ENCODE peak calls at places on chromosomes 7 and 10, in nine cellular contexts. One of them, this sample, is unnamed.

GRCh38 chr7:77351539-77352004 is 64.6 kb downstream of the GSAP start:
- DNase-seq in GOT3: no peak
- DNase-seq in effector memory CD8-positive, alpha-beta T cell: peak
- DNase-seq in activated CD8-positive, alpha-beta T cell treated with anti-CD3 and anti-CD28 coated beads for 36 hours: peak
- DNase-seq in Calu3: no peak
- DNase-seq in activated T-cell treated with anti-CD3 and anti-CD28 coated beads for 4 hours: peak
- DNase-seq in NCI-H2081: no peak
- DNase-seq in KBM-7: peak
- DNase-seq in astrocyte of the spinal cord: no peak
- DNase-seq in this sample: no peak

GRCh38 chr10:8129438-8129837 is 75.0 kb downstream of the GATA3 start:
- DNase-seq in GOT3: no peak
- DNase-seq in effector memory CD8-positive, alpha-beta T cell: no peak
- DNase-seq in activated CD8-positive, alpha-beta T cell treated with anti-CD3 and anti-CD28 coated beads for 36 hours: no peak
- DNase-seq in Calu3: no peak
- DNase-seq in activated T-cell treated with anti-CD3 and anti-CD28 coated beads for 4 hours: no peak
- DNase-seq in NCI-H2081: no peak
- DNase-seq in KBM-7: no peak
- DNase-seq in astrocyte of the spinal cord: no peak
- DNase-seq in this sample: no peak

GRCh38 chr10:64379898-64380297 is 858.7 kb downstream of the REEP3 start:
- DNase-seq in GOT3: no peak
- DNase-seq in effector memory CD8-positive, alpha-beta T cell: no peak
- DNase-seq in activated CD8-positive, alpha-beta T cell treated with anti-CD3 and anti-CD28 coated beads for 36 hours: no peak
- DNase-seq in Calu3: peak
- DNase-seq in activated T-cell treated with anti-CD3 and anti-CD28 coated beads for 4 hours: no peak
- DNase-seq in NCI-H2081: peak
- DNase-seq in KBM-7: no peak
- DNase-seq in astrocyte of the spinal cord: no peak
- DNase-seq in this sample: no peak

GRCh38 chr7:25805027-25805687 is 346.8 kb upstream of the NFE2L3 start:
- DNase-seq in GOT3: no peak
- DNase-seq in effector memory CD8-positive, alpha-beta T cell: no peak
- DNase-seq in activated CD8-positive, alpha-beta T cell treated with anti-CD3 and anti-CD28 coated beads for 36 hours: no peak
- DNase-seq in Calu3: no peak
- DNase-seq in activated T-cell treated with anti-CD3 and anti-CD28 coated beads for 4 hours: no peak
- DNase-seq in NCI-H2081: peak
- DNase-seq in KBM-7: no peak
- DNase-seq in astrocyte of the spinal cord: peak
- DNase-seq in this sample: no peak

GRCh38 chr10:132542819-132543218 is 5.2 kb downstream of the INPP5A start:
- DNase-seq in GOT3: no peak
- DNase-seq in effector memory CD8-positive, alpha-beta T cell: no peak
- DNase-seq in activated CD8-positive, alpha-beta T cell treated with anti-CD3 and anti-CD28 coated beads for 36 hours: no peak
- DNase-seq in Calu3: no peak
- DNase-seq in activated T-cell treated with anti-CD3 and anti-CD28 coated beads for 4 hours: no peak
- DNase-seq in NCI-H2081: no peak
- DNase-seq in KBM-7: no peak
- DNase-seq in astrocyte of the spinal cord: no peak
- DNase-seq in this sample: no peak

GRCh38 chr7:84677386-84677785 is 482.8 kb upstream of the SEMA3A start:
- DNase-seq in GOT3: no peak
- DNase-seq in effector memory CD8-positive, alpha-beta T cell: no peak
- DNase-seq in activated CD8-positive, alpha-beta T cell treated with anti-CD3 and anti-CD28 coated beads for 36 hours: no peak
- DNase-seq in Calu3: no peak
- DNase-seq in activated T-cell treated with anti-CD3 and anti-CD28 coated beads for 4 hours: no peak
- DNase-seq in NCI-H2081: no peak
- DNase-seq in KBM-7: no peak
- DNase-seq in astrocyte of the spinal cord: no peak
- DNase-seq in this sample: no peak

GRCh38 chr7:29957921-29958320 is 31.7 kb downstream of the SCRN1 start:
- DNase-seq in GOT3: no peak
- DNase-seq in effector memory CD8-positive, alpha-beta T cell: no peak
- DNase-seq in activated CD8-positive, alpha-beta T cell treated with anti-CD3 and anti-CD28 coated beads for 36 hours: no peak
- DNase-seq in Calu3: no peak
- DNase-seq in activated T-cell treated with anti-CD3 and anti-CD28 coated beads for 4 hours: no peak
- DNase-seq in NCI-H2081: peak
- DNase-seq in KBM-7: no peak
- DNase-seq in astrocyte of the spinal cord: no peak
- DNase-seq in this sample: no peak

GRCh38 chr7:127710635-127711034 is 58.6 kb downstream of the SND1 start:
- DNase-seq in GOT3: no peak
- DNase-seq in effector memory CD8-positive, alpha-beta T cell: no peak
- DNase-seq in activated CD8-positive, alpha-beta T cell treated with anti-CD3 and anti-CD28 coated beads for 36 hours: no peak
- DNase-seq in Calu3: no peak
- DNase-seq in activated T-cell treated with anti-CD3 and anti-CD28 coated beads for 4 hours: no peak
- DNase-seq in NCI-H2081: no peak
- DNase-seq in KBM-7: no peak
- DNase-seq in astrocyte of the spinal cord: no peak
- DNase-seq in this sample: no peak

GRCh38 chr10:26556756-26557640 is 118.9 kb downstream of the APBB1IP start:
- DNase-seq in GOT3: no peak
- DNase-seq in effector memory CD8-positive, alpha-beta T cell: peak
- DNase-seq in activated CD8-positive, alpha-beta T cell treated with anti-CD3 and anti-CD28 coated beads for 36 hours: peak
- DNase-seq in Calu3: peak
- DNase-seq in activated T-cell treated with anti-CD3 and anti-CD28 coated beads for 4 hours: peak
- DNase-seq in NCI-H2081: peak
- DNase-seq in KBM-7: peak
- DNase-seq in astrocyte of the spinal cord: peak
- DNase-seq in this sample: peak

GRCh38 chr7:132187869-132188789 is 388.1 kb downstream of the PLXNA4 start:
- DNase-seq in GOT3: no peak
- DNase-seq in effector memory CD8-positive, alpha-beta T cell: no peak
- DNase-seq in activated CD8-positive, alpha-beta T cell treated with anti-CD3 and anti-CD28 coated beads for 36 hours: no peak
- DNase-seq in Calu3: no peak
- DNase-seq in activated T-cell treated with anti-CD3 and anti-CD28 coated beads for 4 hours: no peak
- DNase-seq in NCI-H2081: no peak
- DNase-seq in KBM-7: no peak
- DNase-seq in astrocyte of the spinal cord: no peak
- DNase-seq in this sample: no peak

GRCh38 chr7:72405389-72405788 is 6.7 kb downstream of the CALN1 start:
- DNase-seq in GOT3: no peak
- DNase-seq in effector memory CD8-positive, alpha-beta T cell: no peak
- DNase-seq in activated CD8-positive, alpha-beta T cell treated with anti-CD3 and anti-CD28 coated beads for 36 hours: peak
- DNase-seq in Calu3: peak
- DNase-seq in activated T-cell treated with anti-CD3 and anti-CD28 coated beads for 4 hours: no peak
- DNase-seq in NCI-H2081: no peak
- DNase-seq in KBM-7: peak
- DNase-seq in astrocyte of the spinal cord: no peak
- DNase-seq in this sample: no peak

GRCh38 chr10:95430231-95430951 is 130.8 kb downstream of the SORBS1 start:
- DNase-seq in GOT3: no peak
- DNase-seq in effector memory CD8-positive, alpha-beta T cell: peak
- DNase-seq in activated CD8-positive, alpha-beta T cell treated with anti-CD3 and anti-CD28 coated beads for 36 hours: peak
- DNase-seq in Calu3: peak
- DNase-seq in activated T-cell treated with anti-CD3 and anti-CD28 coated beads for 4 hours: peak
- DNase-seq in NCI-H2081: peak
- DNase-seq in KBM-7: peak
- DNase-seq in astrocyte of the spinal cord: peak
- DNase-seq in this sample: peak

GRCh38 chr10:77673086-77673485 is 35.5 kb upstream of the KCNMA1 start:
- DNase-seq in GOT3: no peak
- DNase-seq in effector memory CD8-positive, alpha-beta T cell: no peak
- DNase-seq in activated CD8-positive, alpha-beta T cell treated with anti-CD3 and anti-CD28 coated beads for 36 hours: no peak
- DNase-seq in Calu3: no peak
- DNase-seq in activated T-cell treated with anti-CD3 and anti-CD28 coated beads for 4 hours: no peak
- DNase-seq in NCI-H2081: no peak
- DNase-seq in KBM-7: no peak
- DNase-seq in astrocyte of the spinal cord: peak
- DNase-seq in this sample: no peak

GRCh38 chr7:17986826-17987225 is 40.8 kb downstream of the PRPS1L1 start:
- DNase-seq in GOT3: no peak
- DNase-seq in effector memory CD8-positive, alpha-beta T cell: no peak
- DNase-seq in activated CD8-positive, alpha-beta T cell treated with anti-CD3 and anti-CD28 coated beads for 36 hours: no peak
- DNase-seq in Calu3: no peak
- DNase-seq in activated T-cell treated with anti-CD3 and anti-CD28 coated beads for 4 hours: no peak
- DNase-seq in NCI-H2081: no peak
- DNase-seq in KBM-7: no peak
- DNase-seq in astrocyte of the spinal cord: peak
- DNase-seq in this sample: no peak

GRCh38 chr7:142438235-142438922 is 180.5 kb upstream of the PRSS58 start:
- DNase-seq in GOT3: no peak
- DNase-seq in effector memory CD8-positive, alpha-beta T cell: no peak
- DNase-seq in activated CD8-positive, alpha-beta T cell treated with anti-CD3 and anti-CD28 coated beads for 36 hours: peak
- DNase-seq in Calu3: peak
- DNase-seq in activated T-cell treated with anti-CD3 and anti-CD28 coated beads for 4 hours: no peak
- DNase-seq in NCI-H2081: peak
- DNase-seq in KBM-7: peak
- DNase-seq in astrocyte of the spinal cord: peak
- DNase-seq in this sample: peak

GRCh38 chr10:114933588-114933987 is 4.4 kb upstream of the TRUB1 start:
- DNase-seq in GOT3: no peak
- DNase-seq in effector memory CD8-positive, alpha-beta T cell: no peak
- DNase-seq in activated CD8-positive, alpha-beta T cell treated with anti-CD3 and anti-CD28 coated beads for 36 hours: peak
- DNase-seq in Calu3: no peak
- DNase-seq in activated T-cell treated with anti-CD3 and anti-CD28 coated beads for 4 hours: no peak
- DNase-seq in NCI-H2081: no peak
- DNase-seq in KBM-7: no peak
- DNase-seq in astrocyte of the spinal cord: peak
- DNase-seq in this sample: no peak

GRCh38 chr10:818526-819220 is 112.8 kb downstream of the LARP4B start:
- DNase-seq in GOT3: no peak
- DNase-seq in effector memory CD8-positive, alpha-beta T cell: no peak
- DNase-seq in activated CD8-positive, alpha-beta T cell treated with anti-CD3 and anti-CD28 coated beads for 36 hours: no peak
- DNase-seq in Calu3: no peak
- DNase-seq in activated T-cell treated with anti-CD3 and anti-CD28 coated beads for 4 hours: no peak
- DNase-seq in NCI-H2081: no peak
- DNase-seq in KBM-7: no peak
- DNase-seq in astrocyte of the spinal cord: no peak
- DNase-seq in this sample: no peak

GRCh38 chr10:60869916-60870728 is 73.9 kb downstream of the RHOBTB1 start:
- DNase-seq in GOT3: no peak
- DNase-seq in effector memory CD8-positive, alpha-beta T cell: no peak
- DNase-seq in activated CD8-positive, alpha-beta T cell treated with anti-CD3 and anti-CD28 coated beads for 36 hours: no peak
- DNase-seq in Calu3: no peak
- DNase-seq in activated T-cell treated with anti-CD3 and anti-CD28 coated beads for 4 hours: no peak
- DNase-seq in NCI-H2081: no peak
- DNase-seq in KBM-7: no peak
- DNase-seq in astrocyte of the spinal cord: no peak
- DNase-seq in this sample: peak

GRCh38 chr7:1313591-1313990 is 80.9 kb downstream of the UNCX start:
- DNase-seq in GOT3: no peak
- DNase-seq in effector memory CD8-positive, alpha-beta T cell: no peak
- DNase-seq in activated CD8-positive, alpha-beta T cell treated with anti-CD3 and anti-CD28 coated beads for 36 hours: no peak
- DNase-seq in Calu3: no peak
- DNase-seq in activated T-cell treated with anti-CD3 and anti-CD28 coated beads for 4 hours: no peak
- DNase-seq in NCI-H2081: no peak
- DNase-seq in KBM-7: no peak
- DNase-seq in astrocyte of the spinal cord: no peak
- DNase-seq in this sample: no peak

GRCh38 chr10:26441491-26442214 is 3.5 kb downstream of the APBB1IP start:
- DNase-seq in GOT3: no peak
- DNase-seq in effector memory CD8-positive, alpha-beta T cell: no peak
- DNase-seq in activated CD8-positive, alpha-beta T cell treated with anti-CD3 and anti-CD28 coated beads for 36 hours: peak
- DNase-seq in Calu3: no peak
- DNase-seq in activated T-cell treated with anti-CD3 and anti-CD28 coated beads for 4 hours: no peak
- DNase-seq in NCI-H2081: no peak
- DNase-seq in KBM-7: no peak
- DNase-seq in astrocyte of the spinal cord: peak
- DNase-seq in this sample: no peak

GRCh38 chr7:20799566-20800377 is 13.1 kb upstream of the SP8 start:
- DNase-seq in GOT3: no peak
- DNase-seq in effector memory CD8-positive, alpha-beta T cell: no peak
- DNase-seq in activated CD8-positive, alpha-beta T cell treated with anti-CD3 and anti-CD28 coated beads for 36 hours: no peak
- DNase-seq in Calu3: no peak
- DNase-seq in activated T-cell treated with anti-CD3 and anti-CD28 coated beads for 4 hours: no peak
- DNase-seq in NCI-H2081: no peak
- DNase-seq in KBM-7: no peak
- DNase-seq in astrocyte of the spinal cord: no peak
- DNase-seq in this sample: peak

GRCh38 chr7:123712619-123713018 is 36.2 kb downstream of the WASL start:
- DNase-seq in GOT3: no peak
- DNase-seq in effector memory CD8-positive, alpha-beta T cell: no peak
- DNase-seq in activated CD8-positive, alpha-beta T cell treated with anti-CD3 and anti-CD28 coated beads for 36 hours: no peak
- DNase-seq in Calu3: no peak
- DNase-seq in activated T-cell treated with anti-CD3 and anti-CD28 coated beads for 4 hours: no peak
- DNase-seq in NCI-H2081: no peak
- DNase-seq in KBM-7: peak
- DNase-seq in astrocyte of the spinal cord: peak
- DNase-seq in this sample: no peak

GRCh38 chr10:31602541-31603244 is 283.7 kb downstream of the ZEB1 start:
- DNase-seq in GOT3: no peak
- DNase-seq in effector memory CD8-positive, alpha-beta T cell: no peak
- DNase-seq in activated CD8-positive, alpha-beta T cell treated with anti-CD3 and anti-CD28 coated beads for 36 hours: peak
- DNase-seq in Calu3: no peak
- DNase-seq in activated T-cell treated with anti-CD3 and anti-CD28 coated beads for 4 hours: no peak
- DNase-seq in NCI-H2081: peak
- DNase-seq in KBM-7: no peak
- DNase-seq in astrocyte of the spinal cord: peak
- DNase-seq in this sample: peak

GRCh38 chr7:50619684-50620083 is 54.5 kb upstream of the DDC start:
- DNase-seq in GOT3: no peak
- DNase-seq in effector memory CD8-positive, alpha-beta T cell: no peak
- DNase-seq in activated CD8-positive, alpha-beta T cell treated with anti-CD3 and anti-CD28 coated beads for 36 hours: no peak
- DNase-seq in Calu3: no peak
- DNase-seq in activated T-cell treated with anti-CD3 and anti-CD28 coated beads for 4 hours: no peak
- DNase-seq in NCI-H2081: no peak
- DNase-seq in KBM-7: no peak
- DNase-seq in astrocyte of the spinal cord: no peak
- DNase-seq in this sample: no peak

GRCh38 chr10:33330543-33331019 is 3.9 kb downstream of the NRP1 start:
- DNase-seq in GOT3: no peak
- DNase-seq in effector memory CD8-positive, alpha-beta T cell: peak
- DNase-seq in activated CD8-positive, alpha-beta T cell treated with anti-CD3 and anti-CD28 coated beads for 36 hours: peak
- DNase-seq in Calu3: peak
- DNase-seq in activated T-cell treated with anti-CD3 and anti-CD28 coated beads for 4 hours: peak
- DNase-seq in NCI-H2081: peak
- DNase-seq in KBM-7: peak
- DNase-seq in astrocyte of the spinal cord: peak
- DNase-seq in this sample: peak

This sample was measured in NCI-H526.